ENCODE peak calls at places on chromosomes 7 and 10, in eight cellular contexts. One of them, this sample, is unnamed.

GRCh38 chr10:59470570-59470969 is 108.2 kb upstream of the FAM13C start:
- DNase-seq in foreskin fibroblast: no peak
- DNase-seq in MCF 10A: no peak
- DNase-seq in brain microvascular endothelial cell: no peak
- DNase-seq in epithelial cell of esophagus: no peak
- DNase-seq in colonic mucosa: no peak
- DNase-seq in fibroblast of mammary gland: no peak
- DNase-seq in CD8-positive, alpha-beta T cell: no peak
- DNase-seq in this sample: no peak

GRCh38 chr7:33062023-33062781 is at the start of gene NT5C3A:
- DNase-seq in foreskin fibroblast: peak
- DNase-seq in MCF 10A: peak
- DNase-seq in brain microvascular endothelial cell: peak
- DNase-seq in epithelial cell of esophagus: peak
- DNase-seq in colonic mucosa: peak
- DNase-seq in fibroblast of mammary gland: peak
- DNase-seq in CD8-positive, alpha-beta T cell: no peak
- DNase-seq in this sample: peak

GRCh38 chr10:130190065-130190736 is 54.0 kb downstream of the GLRX3 start:
- DNase-seq in foreskin fibroblast: peak
- DNase-seq in MCF 10A: peak
- DNase-seq in brain microvascular endothelial cell: peak
- DNase-seq in epithelial cell of esophagus: peak
- DNase-seq in colonic mucosa: peak
- DNase-seq in fibroblast of mammary gland: peak
- DNase-seq in CD8-positive, alpha-beta T cell: peak
- DNase-seq in this sample: peak

GRCh38 chr7:140176811-140177702 is at the start of gene KDM7A:
- DNase-seq in foreskin fibroblast: peak
- DNase-seq in MCF 10A: peak
- DNase-seq in brain microvascular endothelial cell: peak
- DNase-seq in epithelial cell of esophagus: peak
- DNase-seq in colonic mucosa: peak
- DNase-seq in fibroblast of mammary gland: peak
- DNase-seq in CD8-positive, alpha-beta T cell: peak
- DNase-seq in this sample: peak

GRCh38 chr10:110138197-110138812 is 69.1 kb upstream of the MXI1 start:
- DNase-seq in foreskin fibroblast: peak
- DNase-seq in MCF 10A: peak
- DNase-seq in brain microvascular endothelial cell: peak
- DNase-seq in epithelial cell of esophagus: peak
- DNase-seq in colonic mucosa: no peak
- DNase-seq in fibroblast of mammary gland: peak
- DNase-seq in CD8-positive, alpha-beta T cell: no peak
- DNase-seq in this sample: peak

GRCh38 chr7:19375986-19376385 is 230.8 kb upstream of the FERD3L start:
- DNase-seq in foreskin fibroblast: no peak
- DNase-seq in MCF 10A: no peak
- DNase-seq in brain microvascular endothelial cell: no peak
- DNase-seq in epithelial cell of esophagus: peak
- DNase-seq in colonic mucosa: no peak
- DNase-seq in fibroblast of mammary gland: no peak
- DNase-seq in CD8-positive, alpha-beta T cell: no peak
- DNase-seq in this sample: no peak

GRCh38 chr10:22986771-22987542 is 59.1 kb downstream of the ARMC3 start:
- DNase-seq in foreskin fibroblast: peak
- DNase-seq in MCF 10A: peak
- DNase-seq in brain microvascular endothelial cell: no peak
- DNase-seq in epithelial cell of esophagus: peak
- DNase-seq in colonic mucosa: no peak
- DNase-seq in fibroblast of mammary gland: peak
- DNase-seq in CD8-positive, alpha-beta T cell: no peak
- DNase-seq in this sample: peak

GRCh38 chr7:29598607-29599006 is 35.0 kb downstream of the PRR15 start:
- DNase-seq in foreskin fibroblast: no peak
- DNase-seq in MCF 10A: peak
- DNase-seq in brain microvascular endothelial cell: no peak
- DNase-seq in epithelial cell of esophagus: no peak
- DNase-seq in colonic mucosa: peak
- DNase-seq in fibroblast of mammary gland: no peak
- DNase-seq in CD8-positive, alpha-beta T cell: no peak
- DNase-seq in this sample: no peak

GRCh38 chr10:119667562-119668328 is 16.6 kb downstream of the BAG3 start:
- DNase-seq in foreskin fibroblast: peak
- DNase-seq in MCF 10A: peak
- DNase-seq in brain microvascular endothelial cell: peak
- DNase-seq in epithelial cell of esophagus: peak
- DNase-seq in colonic mucosa: no peak
- DNase-seq in fibroblast of mammary gland: peak
- DNase-seq in CD8-positive, alpha-beta T cell: no peak
- DNase-seq in this sample: peak

GRCh38 chr7:136062625-136063336 is 85.6 kb upstream of the MTPN start:
- DNase-seq in foreskin fibroblast: no peak
- DNase-seq in MCF 10A: no peak
- DNase-seq in brain microvascular endothelial cell: no peak
- DNase-seq in epithelial cell of esophagus: no peak
- DNase-seq in colonic mucosa: no peak
- DNase-seq in fibroblast of mammary gland: no peak
- DNase-seq in CD8-positive, alpha-beta T cell: no peak
- DNase-seq in this sample: no peak

GRCh38 chr7:102156867-102157266 is 129.8 kb upstream of the SH2B2 start:
- DNase-seq in foreskin fibroblast: no peak
- DNase-seq in MCF 10A: no peak
- DNase-seq in brain microvascular endothelial cell: no peak
- DNase-seq in epithelial cell of esophagus: no peak
- DNase-seq in colonic mucosa: no peak
- DNase-seq in fibroblast of mammary gland: no peak
- DNase-seq in CD8-positive, alpha-beta T cell: no peak
- DNase-seq in this sample: no peak

GRCh38 chr10:96400465-96400864 is 41.7 kb upstream of the OPALIN start:
- DNase-seq in foreskin fibroblast: no peak
- DNase-seq in MCF 10A: no peak
- DNase-seq in brain microvascular endothelial cell: no peak
- DNase-seq in epithelial cell of esophagus: no peak
- DNase-seq in colonic mucosa: no peak
- DNase-seq in fibroblast of mammary gland: no peak
- DNase-seq in CD8-positive, alpha-beta T cell: no peak
- DNase-seq in this sample: no peak

GRCh38 chr7:151060416-151061234 is 1.2 kb downstream of the SLC4A2 start:
- DNase-seq in foreskin fibroblast: peak
- DNase-seq in MCF 10A: peak
- DNase-seq in brain microvascular endothelial cell: no peak
- DNase-seq in epithelial cell of esophagus: peak
- DNase-seq in colonic mucosa: peak
- DNase-seq in fibroblast of mammary gland: peak
- DNase-seq in CD8-positive, alpha-beta T cell: no peak
- DNase-seq in this sample: no peak

GRCh38 chr7:48251766-48252165 is 80.5 kb downstream of the ABCA13 start:
- DNase-seq in foreskin fibroblast: no peak
- DNase-seq in MCF 10A: no peak
- DNase-seq in brain microvascular endothelial cell: no peak
- DNase-seq in epithelial cell of esophagus: peak
- DNase-seq in colonic mucosa: no peak
- DNase-seq in fibroblast of mammary gland: no peak
- DNase-seq in CD8-positive, alpha-beta T cell: no peak
- DNase-seq in this sample: no peak

GRCh38 chr10:100872034-100872791 is 40.5 kb upstream of the SLF2 start:
- DNase-seq in foreskin fibroblast: peak
- DNase-seq in MCF 10A: peak
- DNase-seq in brain microvascular endothelial cell: peak
- DNase-seq in epithelial cell of esophagus: peak
- DNase-seq in colonic mucosa: peak
- DNase-seq in fibroblast of mammary gland: peak
- DNase-seq in CD8-positive, alpha-beta T cell: peak
- DNase-seq in this sample: peak

GRCh38 chr7:5755704-5756131 is 25.7 kb downstream of the RNF216 start:
- DNase-seq in foreskin fibroblast: peak
- DNase-seq in MCF 10A: peak
- DNase-seq in brain microvascular endothelial cell: no peak
- DNase-seq in epithelial cell of esophagus: peak
- DNase-seq in colonic mucosa: no peak
- DNase-seq in fibroblast of mammary gland: peak
- DNase-seq in CD8-positive, alpha-beta T cell: no peak
- DNase-seq in this sample: peak

GRCh38 chr10:3776796-3777571 is 8.0 kb downstream of the KLF6 start:
- DNase-seq in foreskin fibroblast: peak
- DNase-seq in MCF 10A: peak
- DNase-seq in brain microvascular endothelial cell: peak
- DNase-seq in epithelial cell of esophagus: peak
- DNase-seq in colonic mucosa: peak
- DNase-seq in fibroblast of mammary gland: peak
- DNase-seq in CD8-positive, alpha-beta T cell: no peak
- DNase-seq in this sample: peak

GRCh38 chr7:23072916-23073315 is 32.7 kb upstream of the KLHL7 start:
- DNase-seq in foreskin fibroblast: peak
- DNase-seq in MCF 10A: no peak
- DNase-seq in brain microvascular endothelial cell: no peak
- DNase-seq in epithelial cell of esophagus: no peak
- DNase-seq in colonic mucosa: no peak
- DNase-seq in fibroblast of mammary gland: no peak
- DNase-seq in CD8-positive, alpha-beta T cell: no peak
- DNase-seq in this sample: no peak
- TF ChIP-seq CTCF in foreskin fibroblast: no peak
- TF ChIP-seq CTCF in MCF 10A: no peak
- TF ChIP-seq CTCF in brain microvascular endothelial cell: peak
- TF ChIP-seq CTCF in epithelial cell of esophagus: peak
- TF ChIP-seq CTCF in colonic mucosa: no peak
- TF ChIP-seq CTCF in fibroblast of mammary gland: no peak
- TF ChIP-seq CTCF in CD8-positive, alpha-beta T cell: no peak
- TF ChIP-seq CTCF in this sample: no peak

DNA sequence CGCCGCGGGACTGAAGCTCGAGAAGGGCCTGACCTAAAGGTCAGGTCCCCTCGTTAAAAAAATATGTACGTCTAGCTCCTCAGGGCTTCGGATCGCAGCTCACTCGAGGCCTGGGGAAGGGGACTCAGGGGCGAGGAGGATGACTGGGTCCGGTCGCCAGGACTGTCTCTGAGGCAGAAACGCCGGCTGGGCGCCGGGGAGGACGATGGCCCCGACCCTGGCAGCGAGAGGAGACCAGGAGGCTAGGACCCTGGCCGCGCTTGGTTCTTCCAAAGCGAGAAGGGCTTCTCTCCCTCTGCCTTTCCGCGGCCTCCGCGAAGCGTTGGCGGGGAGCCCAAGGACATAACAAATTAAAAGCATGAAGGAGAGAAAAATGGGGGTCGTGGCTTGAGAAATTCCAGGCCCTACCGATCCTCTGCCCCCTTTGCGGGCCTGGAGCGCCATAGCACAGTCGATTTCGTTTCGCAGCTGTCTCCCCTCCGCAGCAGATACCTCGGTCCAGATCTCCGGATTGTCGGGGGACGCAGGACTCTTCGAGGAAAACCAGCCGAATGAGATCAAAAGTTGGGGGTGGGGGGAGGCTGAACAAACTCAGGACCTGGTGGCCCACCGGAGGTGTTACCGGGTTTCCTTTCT is 3.1 kb downstream of the NKX2-3 start:
- DNase-seq in foreskin fibroblast: no peak
- DNase-seq in MCF 10A: no peak
- DNase-seq in brain microvascular endothelial cell: no peak
- DNase-seq in epithelial cell of esophagus: no peak
- DNase-seq in colonic mucosa: no peak
- DNase-seq in fibroblast of mammary gland: no peak
- DNase-seq in CD8-positive, alpha-beta T cell: no peak
- DNase-seq in this sample: no peak
- TF ChIP-seq CTCF in foreskin fibroblast: no peak
- TF ChIP-seq CTCF in MCF 10A: no peak
- TF ChIP-seq CTCF in brain microvascular endothelial cell: no peak
- TF ChIP-seq CTCF in epithelial cell of esophagus: no peak
- TF ChIP-seq CTCF in colonic mucosa: no peak
- TF ChIP-seq CTCF in fibroblast of mammary gland: no peak
- TF ChIP-seq CTCF in CD8-positive, alpha-beta T cell: no peak
- TF ChIP-seq CTCF in this sample: no peak

DNA sequence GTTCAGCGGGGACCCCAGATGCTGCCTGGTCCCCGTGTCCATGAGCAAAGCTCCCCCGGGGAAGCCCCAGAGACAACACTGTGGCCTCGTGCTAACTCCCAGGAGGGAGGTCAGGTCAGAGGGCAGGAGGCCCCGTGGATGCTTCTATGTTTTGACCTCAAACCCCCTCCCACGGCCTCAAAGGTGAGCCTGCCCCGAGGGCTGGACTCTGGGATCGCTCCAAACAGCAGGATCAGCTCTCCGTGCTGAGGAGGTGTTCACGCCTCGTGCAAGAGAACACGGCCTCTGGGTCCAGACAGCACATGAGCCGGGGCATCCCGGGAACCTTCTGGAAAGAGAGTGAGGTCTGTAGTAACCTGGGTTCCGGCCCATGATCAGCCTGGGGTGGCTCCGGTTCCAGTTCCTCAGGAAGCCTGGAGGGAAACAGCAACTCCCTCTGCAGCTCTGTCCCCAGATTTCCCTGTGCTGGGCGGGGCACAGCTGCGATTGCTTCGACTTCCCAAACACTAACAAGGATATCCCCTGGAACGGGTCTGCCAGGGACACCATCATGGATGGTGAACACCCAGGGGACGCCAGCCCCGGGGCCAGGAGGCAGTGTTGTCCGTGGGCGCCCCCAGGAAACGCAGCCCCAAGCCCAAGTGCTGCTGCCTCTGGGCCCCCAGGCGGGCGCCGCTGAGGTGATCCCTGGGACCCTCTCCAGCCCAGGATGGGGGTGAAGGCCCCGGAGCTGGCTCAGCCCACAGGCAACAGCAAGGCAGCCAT is 18.0 kb upstream of the INPP5A start:
- DNase-seq in foreskin fibroblast: peak
- DNase-seq in MCF 10A: no peak
- DNase-seq in brain microvascular endothelial cell: no peak
- DNase-seq in epithelial cell of esophagus: no peak
- DNase-seq in colonic mucosa: no peak
- DNase-seq in fibroblast of mammary gland: no peak
- DNase-seq in CD8-positive, alpha-beta T cell: no peak
- DNase-seq in this sample: no peak
- TF ChIP-seq CTCF in foreskin fibroblast: no peak
- TF ChIP-seq CTCF in MCF 10A: no peak
- TF ChIP-seq CTCF in brain microvascular endothelial cell: no peak
- TF ChIP-seq CTCF in epithelial cell of esophagus: no peak
- TF ChIP-seq CTCF in colonic mucosa: no peak
- TF ChIP-seq CTCF in fibroblast of mammary gland: no peak
- TF ChIP-seq CTCF in CD8-positive, alpha-beta T cell: no peak
- TF ChIP-seq CTCF in this sample: no peak

DNA sequence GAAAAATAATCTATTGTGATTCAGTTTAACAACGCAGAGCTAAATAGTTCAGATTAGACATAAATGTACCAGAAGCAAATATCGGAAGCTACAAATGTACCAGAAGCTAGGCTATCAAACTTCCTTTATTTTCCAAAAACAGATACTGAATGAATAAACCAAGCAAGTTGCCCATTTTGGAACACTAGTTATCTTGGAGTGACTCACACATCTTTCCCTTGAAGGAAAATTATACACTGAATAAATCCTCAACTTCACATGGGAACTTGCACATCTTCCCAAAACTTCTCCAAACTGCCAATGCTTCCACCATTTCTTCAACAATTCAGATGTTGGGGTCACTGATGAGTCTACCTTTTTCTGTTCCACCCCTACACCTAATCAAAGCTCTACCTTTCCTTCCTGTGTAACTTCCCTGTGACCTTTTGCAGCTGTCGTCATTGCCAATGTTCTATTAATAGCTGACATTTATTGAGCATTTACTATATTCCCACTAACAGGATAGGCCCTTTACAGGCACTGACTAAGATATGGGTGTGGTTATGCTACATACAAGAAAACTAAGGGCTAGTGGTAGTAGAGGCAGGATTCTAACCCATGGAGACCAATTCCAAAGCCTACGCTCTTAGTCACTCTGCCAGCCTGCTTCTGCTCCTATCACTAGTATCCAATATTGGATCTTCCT is 22.7 kb downstream of the RELN start:
- DNase-seq in foreskin fibroblast: no peak
- DNase-seq in MCF 10A: no peak
- DNase-seq in brain microvascular endothelial cell: no peak
- DNase-seq in epithelial cell of esophagus: no peak
- DNase-seq in colonic mucosa: no peak
- DNase-seq in fibroblast of mammary gland: no peak
- DNase-seq in CD8-positive, alpha-beta T cell: no peak
- DNase-seq in this sample: no peak
- TF ChIP-seq CTCF in foreskin fibroblast: no peak
- TF ChIP-seq CTCF in MCF 10A: no peak
- TF ChIP-seq CTCF in brain microvascular endothelial cell: no peak
- TF ChIP-seq CTCF in epithelial cell of esophagus: no peak
- TF ChIP-seq CTCF in colonic mucosa: no peak
- TF ChIP-seq CTCF in fibroblast of mammary gland: no peak
- TF ChIP-seq CTCF in CD8-positive, alpha-beta T cell: no peak
- TF ChIP-seq CTCF in this sample: no peak